ENCODE peak calls at places on chromosome 15, in four cellular contexts. One of them, this sample, is unnamed. For H3K9me3, the result is how much of the 10 kb centered on the place peaks cover.

GRCh38 chr15:44910981-44911625 is 45.4 kb upstream of the TERB2 start:
- DNase-seq in transverse colon: no peak
- DNase-seq in AG04450: no peak
- DNase-seq in stomach: no peak
- DNase-seq in this sample: no peak

GRCh38 chr15:98546325-98546724 is 102.0 kb upstream of the IGF1R start:
- DNase-seq in transverse colon: no peak
- DNase-seq in AG04450: no peak
- DNase-seq in stomach: no peak
- DNase-seq in this sample: no peak

GRCh38 chr15:63212050-63212973 is 22.9 kb downstream of the RAB8B start:
- DNase-seq in transverse colon: no peak
- DNase-seq in AG04450: no peak
- DNase-seq in stomach: no peak
- DNase-seq in this sample: no peak

GRCh38 chr15:63104727-63105126 is 16.9 kb upstream of the LACTB start:
- DNase-seq in transverse colon: no peak
- DNase-seq in AG04450: no peak
- DNase-seq in stomach: no peak
- DNase-seq in this sample: no peak

GRCh38 chr15:90286678-90287077 is 21.2 kb downstream of the NGRN start:
- DNase-seq in transverse colon: no peak
- DNase-seq in AG04450: no peak
- DNase-seq in stomach: no peak
- DNase-seq in this sample: no peak

GRCh38 chr15:68055224-68055705 is 1.1 kb downstream of the PIAS1 start:
- DNase-seq in transverse colon: peak
- DNase-seq in AG04450: no peak
- DNase-seq in stomach: no peak
- DNase-seq in this sample: peak

GRCh38 chr15:37101634-37102314 is 1.4 kb upstream of the MEIS2 start:
- DNase-seq in transverse colon: peak
- DNase-seq in AG04450: no peak
- DNase-seq in stomach: peak
- DNase-seq in this sample: no peak

GRCh38 chr15:77898811-77899730 is 178.4 kb downstream of the TBC1D2B start:
- DNase-seq in transverse colon: no peak
- DNase-seq in AG04450: no peak
- DNase-seq in stomach: no peak
- DNase-seq in this sample: no peak

GRCh38 chr15:60351066-60351465 is 46.7 kb downstream of the ANXA2 start:
- DNase-seq in transverse colon: no peak
- DNase-seq in AG04450: no peak
- DNase-seq in stomach: no peak
- DNase-seq in this sample: no peak

GRCh38 chr15:85337398-85338074 is 42.9 kb upstream of the AKAP13 start:
- DNase-seq in transverse colon: no peak
- DNase-seq in AG04450: no peak
- DNase-seq in stomach: no peak
- DNase-seq in this sample: no peak

GRCh38 chr15:64286473-64286872 is 69.5 kb downstream of the CSNK1G1 start:
- DNase-seq in transverse colon: no peak
- DNase-seq in AG04450: no peak
- DNase-seq in stomach: no peak
- DNase-seq in this sample: no peak

GRCh38 chr15:69478259-69478687 is 25.7 kb downstream of the RPLP1 start:
- DNase-seq in transverse colon: peak
- DNase-seq in AG04450: no peak
- DNase-seq in stomach: peak
- DNase-seq in this sample: peak

GRCh38 chr15:51576911-51577500 is 45.6 kb downstream of the DMXL2 start:
- DNase-seq in transverse colon: no peak
- DNase-seq in AG04450: no peak
- DNase-seq in stomach: no peak
- DNase-seq in this sample: no peak

GRCh38 chr15:31347067-31347975 is 20.7 kb downstream of the KLF13 start:
- DNase-seq in transverse colon: no peak
- DNase-seq in AG04450: no peak
- DNase-seq in stomach: no peak
- DNase-seq in this sample: peak

GRCh38 chr15:66993874-66994696 is 71.3 kb upstream of the SMAD3 start:
- DNase-seq in transverse colon: no peak
- DNase-seq in AG04450: no peak
- DNase-seq in stomach: no peak
- DNase-seq in this sample: no peak

GRCh38 chr15:95825672-95826387 is 504.7 kb upstream of the NR2F2 start:
- DNase-seq in transverse colon: no peak
- DNase-seq in AG04450: no peak
- DNase-seq in stomach: no peak
- DNase-seq in this sample: no peak

GRCh38 chr15:29924750-29925149 is 102.5 kb upstream of the TJP1 start:
- DNase-seq in transverse colon: peak
- DNase-seq in AG04450: peak
- DNase-seq in stomach: no peak
- DNase-seq in this sample: no peak

GRCh38 chr15:96303503-96304054 is 26.9 kb upstream of the NR2F2 start:
- DNase-seq in transverse colon: no peak
- DNase-seq in AG04450: no peak
- DNase-seq in stomach: no peak
- DNase-seq in this sample: no peak

GRCh38 chr15:101029971-101030661 is 111.0 kb downstream of the LRRK1 start:
- DNase-seq in transverse colon: peak
- DNase-seq in AG04450: no peak
- DNase-seq in stomach: peak
- DNase-seq in this sample: no peak

GRCh38 chr15:73972984-73973682 is 19.0 kb downstream of the STOML1 start:
- DNase-seq in transverse colon: peak
- DNase-seq in AG04450: peak
- DNase-seq in stomach: peak
- DNase-seq in this sample: peak

GRCh38 chr15:62250978-62251377 is 85.9 kb upstream of the C2CD4B start:
- DNase-seq in transverse colon: no peak
- DNase-seq in AG04450: no peak
- DNase-seq in stomach: no peak
- DNase-seq in this sample: no peak

GRCh38 chr15:92709064-92709463 is 53.5 kb upstream of the FAM174B start:
- DNase-seq in transverse colon: no peak
- DNase-seq in AG04450: no peak
- DNase-seq in stomach: no peak
- DNase-seq in this sample: no peak

DNA sequence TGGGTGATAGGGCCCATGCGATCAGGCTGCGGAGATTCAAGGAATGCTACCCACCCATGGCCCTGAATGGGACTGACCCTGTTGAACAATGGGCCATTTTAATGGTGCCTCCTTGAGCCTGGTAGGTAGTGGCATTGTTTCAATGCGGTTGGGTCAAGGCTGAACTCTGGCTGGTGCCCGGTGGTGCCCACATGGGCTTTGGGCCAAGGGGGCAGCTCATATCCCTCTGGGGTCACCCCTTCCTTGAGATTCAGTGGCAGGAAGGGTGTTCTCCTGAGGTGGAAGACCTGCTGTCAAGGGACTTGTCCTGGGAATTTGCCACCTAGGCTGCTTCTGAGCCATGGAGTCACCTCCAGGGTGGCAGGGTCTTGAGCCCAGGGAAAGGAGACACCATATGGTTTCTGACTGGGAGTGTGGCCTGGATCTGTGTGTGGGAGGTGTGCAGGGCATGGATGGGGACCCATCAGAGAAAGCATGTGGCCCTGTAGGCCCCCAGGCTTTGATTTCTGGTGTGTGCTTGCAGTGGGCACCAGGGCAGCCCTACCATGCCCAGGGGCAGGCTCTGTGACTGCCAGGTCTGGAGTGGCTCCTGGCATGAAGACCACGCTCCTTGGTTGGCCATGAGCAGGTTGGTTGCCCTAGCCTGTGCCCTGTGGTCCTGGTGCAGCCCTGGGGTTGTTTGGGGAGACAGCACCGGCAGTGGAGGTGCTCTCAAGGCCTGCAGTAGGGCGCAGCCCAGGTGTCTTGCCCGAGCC is 199.9 kb downstream of the UBE3A start:
- DNase-seq in transverse colon: no peak
- DNase-seq in AG04450: no peak
- DNase-seq in stomach: no peak
- DNase-seq in this sample: peak
- H3K9me3 ChIP-seq in transverse colon: under half
- H3K9me3 ChIP-seq in AG04450: half or more
- H3K9me3 ChIP-seq in stomach: under half
- H3K9me3 ChIP-seq in this sample: under half

DNA sequence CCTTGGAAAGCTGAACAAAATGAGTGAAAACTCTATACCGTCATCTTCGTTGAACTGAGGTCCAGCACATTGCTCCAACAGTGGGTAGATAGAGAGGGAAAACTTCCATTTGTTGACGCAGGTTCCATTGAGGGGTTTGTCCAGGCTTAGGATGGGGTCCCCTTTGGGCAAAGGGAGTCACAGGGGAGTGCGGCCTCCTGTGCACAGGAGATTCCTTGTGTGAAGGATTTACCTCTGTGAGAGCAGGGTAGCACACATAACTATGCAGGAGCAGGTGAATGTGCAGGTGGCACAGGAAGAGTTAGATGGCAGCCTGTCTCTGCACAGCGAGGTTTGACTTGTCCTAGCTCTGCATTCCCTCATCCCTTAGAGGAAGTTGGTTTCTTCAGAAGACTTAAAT is 139.3 kb downstream of the SNRPN start:
- DNase-seq in transverse colon: no peak
- DNase-seq in AG04450: no peak
- DNase-seq in stomach: no peak
- DNase-seq in this sample: no peak
- H3K9me3 ChIP-seq in transverse colon: half or more
- H3K9me3 ChIP-seq in AG04450: under half
- H3K9me3 ChIP-seq in stomach: half or more
- H3K9me3 ChIP-seq in this sample: under half

GRCh38 chr15:56236197-56236596 is 7.5 kb downstream of the RFX7 start:
- DNase-seq in transverse colon: no peak
- DNase-seq in AG04450: no peak
- DNase-seq in stomach: no peak
- DNase-seq in this sample: no peak

GRCh38 chr15:56234804-56235203 is 8.9 kb downstream of the RFX7 start:
- DNase-seq in transverse colon: no peak
- DNase-seq in AG04450: no peak
- DNase-seq in stomach: no peak
- DNase-seq in this sample: no peak

GRCh38 chr15:56228854-56229253 is 14.8 kb downstream of the RFX7 start:
- DNase-seq in transverse colon: no peak
- DNase-seq in AG04450: no peak
- DNase-seq in stomach: no peak
- DNase-seq in this sample: no peak

GRCh38 chr15:56232058-56232457 is 11.6 kb downstream of the RFX7 start:
- DNase-seq in transverse colon: no peak
- DNase-seq in AG04450: no peak
- DNase-seq in stomach: no peak
- DNase-seq in this sample: no peak

DNA sequence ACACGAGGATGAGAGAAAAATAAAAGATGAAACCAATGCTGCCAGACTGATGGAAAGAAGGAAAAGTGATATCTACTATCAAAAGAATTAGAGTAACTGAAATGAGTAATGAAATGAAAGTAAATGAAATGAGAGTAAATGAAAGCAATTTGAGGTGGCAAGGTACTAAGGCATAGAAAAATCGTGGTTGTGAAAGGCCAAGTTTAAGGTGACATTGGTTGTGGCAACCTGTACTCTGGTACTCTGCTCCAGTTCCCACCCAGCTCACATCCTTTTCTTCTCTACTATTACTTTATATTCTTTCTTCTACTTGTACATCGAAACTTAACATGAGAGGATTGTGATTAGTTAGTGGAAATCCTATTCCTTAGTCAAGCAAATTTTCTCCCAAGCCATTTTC is 10.1 kb downstream of the RFX7 start:
- DNase-seq in transverse colon: no peak
- DNase-seq in AG04450: no peak
- DNase-seq in stomach: no peak
- DNase-seq in this sample: no peak
- H3K9me3 ChIP-seq in transverse colon: under half
- H3K9me3 ChIP-seq in AG04450: under half
- H3K9me3 ChIP-seq in stomach: under half
- H3K9me3 ChIP-seq in this sample: under half

GRCh38 chr15:25179673-25180511 is 225.1 kb downstream of the SNRPN start:
- DNase-seq in transverse colon: peak
- DNase-seq in AG04450: no peak
- DNase-seq in stomach: peak
- DNase-seq in this sample: no peak

GRCh38 chr15:25181290-25182097 is 226.7 kb downstream of the SNRPN start:
- DNase-seq in transverse colon: peak
- DNase-seq in AG04450: no peak
- DNase-seq in stomach: peak
- DNase-seq in this sample: peak

GRCh38 chr15:25182098-25182478 is 227.3 kb downstream of the SNRPN start:
- DNase-seq in transverse colon: no peak
- DNase-seq in AG04450: no peak
- DNase-seq in stomach: peak
- DNase-seq in this sample: no peak

GRCh38 chr15:25178835-25179672 is 224.3 kb downstream of the SNRPN start:
- DNase-seq in transverse colon: peak
- DNase-seq in AG04450: no peak
- DNase-seq in stomach: peak
- DNase-seq in this sample: peak

DNA sequence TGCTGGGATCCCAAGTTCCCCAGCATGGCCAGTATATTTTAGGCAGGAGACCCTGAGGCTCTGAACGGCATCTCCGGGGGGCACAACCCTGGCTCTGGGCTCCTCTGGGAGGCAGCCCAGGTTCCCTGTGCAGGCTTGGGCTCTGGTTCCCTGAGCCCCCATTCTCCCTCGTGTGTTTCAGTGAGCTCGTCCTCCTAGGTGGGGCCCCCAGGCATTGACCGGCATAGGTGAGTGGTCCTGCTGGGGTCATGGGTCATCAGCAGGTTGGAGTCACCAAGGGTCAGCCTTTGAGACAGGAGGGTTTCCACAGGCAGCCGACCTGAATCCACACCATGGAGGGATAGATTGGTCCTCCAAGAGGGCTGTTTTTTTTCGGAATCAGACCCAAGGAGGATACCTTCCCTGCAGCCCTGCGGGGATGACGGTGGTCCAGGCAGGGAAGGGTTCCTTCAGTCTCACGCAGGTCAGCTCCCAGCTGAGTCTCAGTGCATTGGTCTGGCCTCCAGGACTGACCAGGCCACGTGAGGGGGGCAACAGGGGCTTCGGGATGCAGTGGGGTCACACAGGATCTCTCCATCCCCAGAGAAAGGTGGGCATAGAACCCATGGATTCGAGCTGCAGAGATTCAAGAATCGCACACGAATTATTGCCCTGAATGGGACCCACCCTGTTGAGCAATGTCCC is 226.0 kb downstream of the SNRPN start:
- DNase-seq in transverse colon: peak
- DNase-seq in AG04450: no peak
- DNase-seq in stomach: peak
- DNase-seq in this sample: peak
- H3K9me3 ChIP-seq in transverse colon: under half
- H3K9me3 ChIP-seq in AG04450: half or more
- H3K9me3 ChIP-seq in stomach: half or more
- H3K9me3 ChIP-seq in this sample: under half